ENCODE peak calls at places on chromosome X, in eight cellular contexts. P is esophagus muscularis mucosa, F is suprapubic skin, E is upper lobe of left lung, W is transverse colon, U is HCT116, R is breast epithelium, B is stomach. I is an unnamed sample.

GRCh38 chrX:150200820-150201287 is 162.3 kb upstream of the MAMLD1 start:
- DNase-seq in B (no peak), W (peak; percentile 20), R (peak; percentile 65), U (peak; percentile 80), P (no peak), E (peak; percentile 77), F (peak; percentile 83), I (peak; percentile 92)

GRCh38 chrX:9867753-9868152 is 81.5 kb downstream of the SHROOM2 start:
- DNase-seq in E (no peak), F (no peak), U (no peak), B (no peak), R (no peak), P (no peak), W (no peak), I (no peak)

GRCh38 chrX:150449313-150449712 is 86.2 kb downstream of the MAMLD1 start:
- DNase-seq in W (no peak), E (no peak), R (no peak), U (no peak), P (no peak), B (no peak), F (no peak), I (no peak)

GRCh38 chrX:153767674-153768055 is 3.6 kb downstream of the PLXNB3 start:
- DNase-seq in R (no peak), P (no peak), W (no peak), B (no peak), U (no peak), E (no peak), F (no peak), I (no peak)

GRCh38 chrX:2576793-2577192 is 76.0 kb upstream of the DHRSX start:
- DNase-seq in B (no peak), P (no peak), R (no peak), F (no peak), U (peak; percentile 49), W (no peak), E (no peak), I (no peak)

GRCh38 chrX:3653111-3653510 is 60.3 kb downstream of the PRKX start:
- DNase-seq in W (no peak), E (no peak), B (no peak), P (no peak), U (no peak), R (no peak), F (no peak), I (no peak)

GRCh38 chrX:39301041-39301440 is 499.8 kb downstream of the MID1IP1 start:
- DNase-seq in P (no peak), W (no peak), U (no peak), E (no peak), R (no peak), B (no peak), F (no peak), I (peak; percentile 47)

GRCh38 chrX:96685205-96686099 is 810 bp downstream of the DIAPH2 start:
- DNase-seq in P (peak; percentile 91), R (no peak), F (peak; percentile 63), E (peak; percentile 55), B (peak; percentile 35), W (peak; percentile 45), U (no peak), I (no peak)

GRCh38 chrX:24231169-24231568 is 81.6 kb downstream of the ZFX start:
- DNase-seq in E (no peak), P (no peak), U (peak; percentile 7), F (no peak), W (no peak), R (no peak), B (no peak), I (no peak)

GRCh38 chrX:149871940-149872339 is 9.0 kb upstream of the MAGEA8 start:
- DNase-seq in F (no peak), R (no peak), B (peak; percentile 56), E (no peak), U (peak; percentile 10), P (no peak), W (peak; percentile 32), I (no peak)

GRCh38 chrX:143661286-143661685 is 25.4 kb upstream of the SLITRK4 start:
- DNase-seq in W (no peak), F (no peak), U (no peak), E (no peak), B (no peak), R (no peak), P (no peak), I (no peak)

GRCh38 chrX:103919336-103919682 is 43.1 kb upstream of the TMSB15B start:
- DNase-seq in W (peak; percentile 17), R (no peak), P (no peak), F (no peak), B (no peak), U (no peak), E (no peak), I (no peak)

GRCh38 chrX:154546354-154547244 is at the start of gene G6PD:
- DNase-seq in R (no peak), W (peak; percentile 83), P (no peak), B (peak; percentile 80), F (peak; percentile 91), E (peak; percentile 76), U (peak; percentile 6), I (no peak)

GRCh38 chrX:8738588-8739189 is 6.8 kb upstream of the ANOS1 start:
- DNase-seq in E (peak; percentile 36), F (no peak), R (no peak), P (no peak), B (peak; percentile 59), W (peak; percentile 22), U (no peak), I (no peak)

GRCh38 chrX:10761447-10761846 is 141.1 kb upstream of the MID1 start:
- DNase-seq in P (no peak), R (no peak), E (no peak), F (no peak), B (no peak), U (no peak), W (no peak), I (no peak)

GRCh38 chrX:1239681-1240142 is 27.3 kb upstream of the CRLF2 start:
- DNase-seq in F (peak; percentile 85), U (no peak), B (peak; percentile 55), R (peak; percentile 20), W (peak; percentile 61), P (no peak), E (peak; percentile 91), I (no peak)

GRCh38 chrX:48831909-48832291 is 3.5 kb downstream of the PCSK1N start:
- DNase-seq in E (no peak), P (no peak), F (no peak), W (no peak), B (no peak), U (no peak), R (no peak), I (no peak)

GRCh38 chrX:7925867-7926472 is 1.2 kb downstream of the PNPLA4 start:
- DNase-seq in U (peak; percentile 27), R (peak; percentile 27), F (no peak), E (peak; percentile 57), B (peak; percentile 63), P (no peak), W (peak; percentile 64), I (no peak)

DNA sequence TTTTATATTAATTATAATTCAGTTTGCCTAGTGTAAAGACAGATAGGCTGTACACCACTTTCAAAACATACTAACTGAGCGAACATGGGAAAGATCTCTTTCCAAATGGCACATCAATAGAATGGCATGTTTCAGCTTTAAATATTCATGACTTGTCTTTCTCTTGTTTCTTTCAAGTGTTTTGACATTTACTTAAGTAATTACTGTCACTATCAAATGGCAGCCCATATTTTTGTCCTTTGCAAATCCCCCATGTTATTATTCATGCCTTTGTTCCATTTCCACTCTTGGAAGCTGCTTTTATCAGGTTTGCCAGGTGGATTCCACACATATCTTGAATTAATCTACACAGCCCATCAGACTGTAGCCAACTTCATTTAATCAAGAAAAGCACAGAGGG is 89.2 kb upstream of the GLRA2 start:
- DNase-seq in W (no peak), F (no peak), E (no peak), B (no peak), U (no peak), P (no peak), R (no peak), I (no peak)
- TF ChIP-seq POLR2AphosphoS5 in W (no peak), F (no peak), E (no peak), B (no peak), U (no peak), P (no peak), R (no peak), I (no peak)

GRCh38 chrX:13520441-13520840 is 49.0 kb upstream of the EGFL6 start:
- DNase-seq in F (no peak), E (no peak), P (no peak), B (no peak), R (no peak), W (no peak), U (no peak), I (no peak)
- H3K4me1 ChIP-seq in F (no peaks in the 10 kb centered on the region), E (no peaks in the 10 kb centered on the region), P (no peaks in the 10 kb centered on the region), B (no peaks in the 10 kb centered on the region), R (no peaks in the 10 kb centered on the region), W (no peaks in the 10 kb centered on the region), U (no peaks in the 10 kb centered on the region), I (no peaks in the 10 kb centered on the region)

DNA sequence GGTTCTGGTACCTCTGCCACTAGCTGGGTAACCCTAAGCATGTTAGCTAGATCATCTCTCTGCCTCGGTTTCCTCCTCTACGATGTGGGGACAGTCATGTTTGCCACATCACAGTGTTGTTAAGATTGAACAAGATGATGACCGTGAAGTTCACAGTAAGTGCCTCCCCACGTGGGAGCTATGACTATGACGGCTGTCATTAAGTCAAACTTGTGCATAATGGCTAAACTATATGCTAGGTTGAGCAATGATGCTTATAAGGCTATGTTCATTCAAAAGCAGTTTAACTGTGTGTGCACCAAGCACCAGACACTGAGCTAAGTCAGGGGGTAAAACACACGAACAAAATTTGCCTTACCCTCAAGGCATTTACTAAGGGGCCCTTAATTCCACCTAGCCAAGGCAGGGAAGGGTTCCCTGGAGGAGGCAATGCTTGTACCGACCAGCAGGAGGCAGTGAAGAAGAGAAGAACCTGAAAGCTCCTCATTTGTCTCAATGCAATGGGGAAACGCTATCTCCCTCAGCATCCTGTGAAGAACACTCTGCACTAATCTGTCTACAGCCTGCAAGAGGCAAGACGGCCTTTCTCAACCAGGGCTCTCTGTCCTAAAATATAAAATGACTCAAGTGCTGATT is 52.9 kb downstream of the MAP7D2 start:
- DNase-seq in P (no peak), W (no peak), U (no peak), E (no peak), R (no peak), F (no peak), B (no peak), I (no peak)
- TF ChIP-seq CTCF in P (no peak), W (no peak), U (peak; percentile 31), E (no peak), R (no peak), F (no peak), B (no peak), I (no peak)

GRCh38 chrX:135520022-135520552 is 373 bp upstream of the INTS6L start:
- DNase-seq in U (no peak), W (no peak), E (no peak), B (no peak), R (no peak), F (no peak), P (no peak), I (no peak)

GRCh38 chrX:135522878-135523693 is 2.6 kb downstream of the INTS6L start:
- DNase-seq in R (no peak), F (no peak), W (no peak), B (no peak), P (no peak), U (no peak), E (no peak), I (no peak)

GRCh38 chrX:135522132-135522530 is 1.7 kb downstream of the INTS6L start:
- DNase-seq in R (no peak), F (no peak), P (no peak), E (no peak), W (no peak), B (no peak), U (no peak), I (no peak)

GRCh38 chrX:135520553-135521404 is at the start of gene INTS6L:
- DNase-seq in E (peak; percentile 93), F (peak; percentile 92), W (peak; percentile 91), P (peak; percentile 94), B (peak; percentile 87), R (peak; percentile 88), U (peak; percentile 67), I (peak; percentile 94)

GRCh38 chrX:135521405-135522131 is 1.1 kb downstream of the INTS6L start:
- DNase-seq in F (peak; percentile 85), E (peak; percentile 91), P (peak; percentile 92), W (peak; percentile 88), U (peak; percentile 49), B (peak; percentile 78), R (peak; percentile 82), I (no peak)
- TF ChIP-seq POLR2AphosphoS5 in F (no peak), E (peak; percentile 77), P (peak; percentile 80), W (peak; percentile 82), U (peak; percentile 70), B (peak; percentile 43), R (no peak), I (no peak)